ENCODE peak calls at places on chromosomes 1 and 21, in six cellular contexts. K is DND-41, A is ovary, W is OCI-LY7, B is osteoblast, H is thyroid gland. I is an unnamed sample.

GRCh38 chr1:227949954-227950734 is 2.4 kb upstream of the WNT9A start:
- DNase-seq in K (no peak), A (no peak), W (no peak), B (peak; percentile 91), H (no peak), I (peak; percentile 17)

GRCh38 chr1:65896721-65897120 is 104.0 kb downstream of the PDE4B start:
- DNase-seq in K (no peak), A (no peak), W (no peak), B (no peak), H (no peak), I (no peak)

GRCh38 chr21:44360174-44360573 is 6.8 kb downstream of the TRPM2 start:
- DNase-seq in K (no peak), A (no peak), W (no peak), B (peak; percentile 63), H (no peak), I (no peak)

GRCh38 chr1:98046031-98046641 is 125.3 kb upstream of the DPYD start:
- DNase-seq in K (peak; percentile 31), A (no peak), W (no peak), B (peak; percentile 85), H (no peak), I (no peak)

GRCh38 chr1:1684031-1684681 is 8.4 kb downstream of the SLC35E2B start:
- DNase-seq in K (no peak), A (no peak), W (no peak), B (no peak), H (no peak), I (no peak)

GRCh38 chr1:168689726-168690602 is 39.0 kb downstream of the DPT start:
- DNase-seq in K (no peak), A (no peak), W (no peak), B (no peak), H (peak; percentile 34), I (no peak)

GRCh38 chr1:152185544-152186391 is 26.7 kb upstream of the RPTN start:
- DNase-seq in K (peak; percentile 49), A (peak; percentile 20), W (peak; percentile 58), B (peak; percentile 82), H (peak; percentile 37), I (peak; percentile 49)

GRCh38 chr1:48661726-48662483 is 114.8 kb downstream of the BEND5 start:
- DNase-seq in K (no peak), A (no peak), W (no peak), B (no peak), H (no peak), I (no peak)

GRCh38 chr1:54542120-54542961 is 5.7 kb upstream of the ACOT11 start:
- DNase-seq in K (peak; percentile 79), A (peak; percentile 61), W (peak; percentile 42), B (peak; percentile 96), H (peak; percentile 65), I (peak; percentile 87)

GRCh38 chr1:63640633-63641567 is 47.7 kb downstream of the PGM1 start:
- DNase-seq in K (no peak), A (no peak), W (no peak), B (no peak), H (no peak), I (no peak)

GRCh38 chr1:22132517-22133235 is 10.2 kb downstream of the WNT4 start:
- DNase-seq in K (no peak), A (peak; percentile 50), W (no peak), B (peak; percentile 100), H (no peak), I (no peak)

GRCh38 chr1:37634554-37635308 is at the start of gene RSPO1:
- DNase-seq in K (no peak), A (peak; percentile 21), W (no peak), B (no peak), H (no peak), I (no peak)

GRCh38 chr1:68112835-68113243 is 62.4 kb upstream of the DIRAS3 start:
- DNase-seq in K (no peak), A (peak; percentile 44), W (no peak), B (no peak), H (peak; percentile 76), I (no peak)

GRCh38 chr1:68375919-68376318 is 73.8 kb downstream of the RPE65 start:
- DNase-seq in K (no peak), A (no peak), W (no peak), B (peak; percentile 79), H (no peak), I (no peak)

GRCh38 chr1:32066489-32066873 is 6.3 kb upstream of the TMEM39B start:
- DNase-seq in K (peak; percentile 36), A (peak; percentile 65), W (peak; percentile 52), B (peak; percentile 69), H (peak; percentile 83), I (peak; percentile 71)

GRCh38 chr1:232634086-232634485 is 4.2 kb upstream of the SIPA1L2 start:
- DNase-seq in K (no peak), A (no peak), W (peak; percentile 64), B (no peak), H (peak; percentile 93), I (peak; percentile 78)

GRCh38 chr1:82994866-82995370 is 1004.0 kb downstream of the TTLL7 start:
- DNase-seq in K (no peak), A (no peak), W (no peak), B (no peak), H (no peak), I (no peak)

GRCh38 chr1:102336602-102337001 is 339.9 kb upstream of the OLFM3 start:
- DNase-seq in K (no peak), A (no peak), W (no peak), B (no peak), H (no peak), I (no peak)

GRCh38 chr1:161921990-161922389 is 101.7 kb downstream of the OLFML2B start:
- DNase-seq in K (no peak), A (no peak), W (no peak), B (no peak), H (no peak), I (no peak)

GRCh38 chr1:160117709-160118183 is 2.2 kb downstream of the ATP1A2 start:
- DNase-seq in K (no peak), A (peak; percentile 57), W (no peak), B (peak; percentile 88), H (peak; percentile 88), I (no peak)

GRCh38 chr1:209397910-209398309 is 185.6 kb upstream of the CAMK1G start:
- DNase-seq in K (no peak), A (no peak), W (no peak), B (no peak), H (no peak), I (no peak)

GRCh38 chr1:60970081-60970509 is 112.3 kb upstream of the NFIA start:
- DNase-seq in K (no peak), A (no peak), W (peak; percentile 4), B (peak; percentile 81), H (peak; percentile 51), I (no peak)

GRCh38 chr1:162397039-162397448 is 14.9 kb downstream of the SH2D1B start:
- DNase-seq in K (no peak), A (no peak), W (no peak), B (no peak), H (no peak), I (no peak)

GRCh38 chr1:93681549-93682412 is at the start of gene BCAR3:
- DNase-seq in K (no peak), A (peak; percentile 73), W (peak; percentile 85), B (peak; percentile 94), H (peak; percentile 75), I (peak; percentile 80)

GRCh38 chr1:186958520-186958919 is 129.8 kb downstream of the PLA2G4A start:
- DNase-seq in K (no peak), A (no peak), W (no peak), B (no peak), H (no peak), I (no peak)

GRCh38 chr1:180598333-180598979 is 33.4 kb upstream of the XPR1 start:
- DNase-seq in K (no peak), A (no peak), W (no peak), B (no peak), H (no peak), I (no peak)

GRCh38 chr1:231776006-231776707 is 149.6 kb downstream of the DISC1 start:
- DNase-seq in K (no peak), A (no peak), W (no peak), B (peak; percentile 75), H (no peak), I (no peak)

GRCh38 chr1:106439475-106439874 is 617.0 kb upstream of the PRMT6 start:
- DNase-seq in K (no peak), A (no peak), W (no peak), B (no peak), H (no peak), I (no peak)

GRCh38 chr1:183096889-183097288 is 73.7 kb downstream of the LAMC1 start:
- DNase-seq in K (no peak), A (peak; percentile 70), W (no peak), B (no peak), H (no peak), I (no peak)

GRCh38 chr21:37207441-37208009 is 59.6 kb downstream of the VPS26C start:
- DNase-seq in K (no peak), A (no peak), W (no peak), B (no peak), H (peak; percentile 82), I (no peak)

GRCh38 chr21:23858878-23859277 is 1748.4 kb downstream of the MRPL39 start:
- DNase-seq in K (peak; percentile 36), A (no peak), W (no peak), B (no peak), H (no peak), I (no peak)

GRCh38 chr1:20767271-20767670 is 19.8 kb downstream of the HP1BP3 start:
- DNase-seq in K (no peak), A (no peak), W (no peak), B (no peak), H (no peak), I (no peak)
- H3K36me3 ChIP-seq in K (peaks cover 100% of the 10 kb centered on the region), A (no peaks in the 10 kb centered on the region), W (peaks cover 100% of the 10 kb centered on the region), B (peaks cover 94% of the 10 kb centered on the region), H (peaks cover 91% of the 10 kb centered on the region), I (peaks cover 29% of the 10 kb centered on the region)

GRCh38 chr1:201551877-201552731 is 13.2 kb downstream of the NAV1 start:
- DNase-seq in K (no peak), A (no peak), W (no peak), B (peak; percentile 76), H (no peak), I (no peak)
- H3K4me3 ChIP-seq in K (no peak overlapping the region), A (no peak overlapping the region), W (no peak overlapping the region), B (no peak overlapping the region), H (no peak overlapping the region), I (no peak overlapping the region)

GRCh38 chr1:18676431-18676830 is 45.8 kb downstream of the PAX7 start:
- DNase-seq in K (peak; percentile 16), A (no peak), W (no peak), B (peak; percentile 65), H (no peak), I (no peak)

GRCh38 chr1:18682375-18682774 is 51.7 kb downstream of the PAX7 start:
- DNase-seq in K (no peak), A (no peak), W (no peak), B (no peak), H (no peak), I (no peak)

GRCh38 chr1:18686540-18686939 is 55.9 kb downstream of the PAX7 start:
- DNase-seq in K (no peak), A (no peak), W (no peak), B (peak; percentile 46), H (no peak), I (no peak)

GRCh38 chr1:18684306-18684705 is 53.7 kb downstream of the PAX7 start:
- DNase-seq in K (no peak), A (no peak), W (no peak), B (peak; percentile 26), H (peak; percentile 21), I (no peak)

GRCh38 chr1:18681423-18681835 is 50.8 kb downstream of the PAX7 start:
- DNase-seq in K (peak; percentile 38), A (no peak), W (peak; percentile 76), B (peak; percentile 93), H (no peak), I (no peak)
- TF ChIP-seq CTCF in K (peak; percentile 79), A (no peak), W (peak; percentile 87), B (peak; percentile 47), H (no peak), I (peak; percentile 47)

GRCh38 chr1:220761688-220762427 is 13.7 kb downstream of the MTARC2 start:
- DNase-seq in K (no peak), A (no peak), W (no peak), B (no peak), H (no peak), I (peak; percentile 82)
- H3K36me3 ChIP-seq in K (no peaks in the 10 kb centered on the region), A (no peaks in the 10 kb centered on the region), W (no peaks in the 10 kb centered on the region), B (no peaks in the 10 kb centered on the region), H (peaks cover 23% of the 10 kb centered on the region), I (no peaks in the 10 kb centered on the region)